ENCODE peak calls at places on chromosomes 3 and 15, in ten cellular contexts. E is lung, K is transverse colon, S is fibroblast of lung, F is body of pancreas, D is cardiac muscle cell, V is colonic mucosa, I is HCT116, O is GM12878, B is spleen. P is an unnamed sample. For H3K4me1, the result is how much of the 10 kb centered on the place peaks cover.

GRCh38 chr3:12541625-12542024 is 3.7 kb downstream of the MKRN2OS start:
- DNase-seq in D (peak), S (no peak), B (no peak), K (no peak), E (no peak), O (no peak), I (no peak), V (no peak), F (peak), P (no peak)

GRCh38 chr3:124780767-124781485 is 50.7 kb downstream of the UMPS start:
- DNase-seq in S (peak), O (no peak), D (peak), B (peak), K (peak), F (peak), I (no peak), V (peak), E (no peak), P (peak)

GRCh38 chr3:114319453-114319852 is 25.6 kb downstream of the TIGIT start:
- DNase-seq in E (no peak), K (no peak), I (no peak), B (no peak), S (peak), D (peak), V (no peak), O (no peak), F (no peak), P (no peak)

GRCh38 chr15:47466357-47466756 is 250.9 kb upstream of the SEMA6D start:
- DNase-seq in O (no peak), K (no peak), I (no peak), S (peak), B (no peak), F (no peak), D (no peak), E (no peak), V (no peak), P (no peak)

GRCh38 chr3:161014997-161015749 is 90.0 kb downstream of the B3GALNT1 start:
- DNase-seq in V (no peak), E (no peak), I (no peak), S (no peak), K (no peak), F (no peak), D (no peak), B (no peak), O (peak), P (no peak)

GRCh38 chr3:36649078-36649477 is 115.3 kb downstream of the DCLK3 start:
- DNase-seq in F (no peak), S (peak), B (no peak), D (no peak), O (no peak), E (no peak), K (no peak), V (no peak), I (no peak), P (no peak)

GRCh38 chr3:95508124-95508523 is 1306.3 kb upstream of the EPHA6 start:
- DNase-seq in S (no peak), V (no peak), B (no peak), O (no peak), I (no peak), E (no peak), K (no peak), D (no peak), F (no peak), P (no peak)

GRCh38 chr3:9276761-9277370 is 27.4 kb upstream of the SRGAP3 start:
- DNase-seq in E (no peak), O (no peak), F (no peak), V (no peak), D (no peak), S (peak), K (no peak), B (no peak), I (no peak), P (no peak)

GRCh38 chr15:34161329-34161953 is 48.5 kb downstream of the KATNBL1 start:
- DNase-seq in K (no peak), B (no peak), V (no peak), F (no peak), S (peak), O (no peak), D (no peak), I (peak), E (no peak), P (no peak)

GRCh38 chr15:90603893-90604292 is 74.2 kb downstream of the CRTC3 start:
- DNase-seq in S (no peak), B (peak), I (no peak), F (peak), E (peak), V (peak), K (peak), D (no peak), O (no peak), P (no peak)

GRCh38 chr3:33790091-33790490 is 8.3 kb upstream of the PDCD6IP start:
- DNase-seq in K (no peak), I (no peak), F (no peak), B (no peak), D (no peak), V (no peak), O (no peak), E (no peak), S (no peak), P (no peak)

GRCh38 chr3:45868213-45868612 is 18.1 kb upstream of the CCR9 start:
- DNase-seq in O (no peak), I (no peak), D (no peak), S (no peak), K (no peak), F (no peak), B (no peak), V (no peak), E (no peak), P (no peak)

GRCh38 chr15:82768414-82769081 is 37.3 kb downstream of the FSD2 start:
- DNase-seq in I (no peak), S (peak), E (no peak), D (no peak), K (no peak), V (no peak), O (no peak), F (no peak), B (no peak), P (no peak)

GRCh38 chr3:139758654-139759291 is 81.0 kb upstream of the NMNAT3 start:
- DNase-seq in S (peak), F (no peak), K (no peak), D (peak), B (no peak), V (no peak), O (no peak), I (no peak), E (no peak), P (no peak)

GRCh38 chr3:141680620-141681389 is 57.3 kb upstream of the RNF7 start:
- DNase-seq in E (peak), B (no peak), V (no peak), F (peak), O (no peak), S (peak), K (no peak), D (peak), I (no peak), P (peak)

GRCh38 chr3:136604961-136605360 is 147.2 kb downstream of the STAG1 start:
- DNase-seq in D (no peak), I (no peak), B (no peak), O (no peak), V (no peak), F (no peak), K (no peak), E (no peak), S (peak), P (no peak)

GRCh38 chr3:141426404-141427034 is 58.2 kb downstream of the ZBTB38 start:
- DNase-seq in S (peak), B (no peak), V (peak), K (peak), E (peak), F (peak), O (no peak), I (no peak), D (peak), P (peak)

GRCh38 chr3:76673171-76673570 is 366.7 kb upstream of the ROBO2 start:
- DNase-seq in O (no peak), B (no peak), I (no peak), K (no peak), S (peak), E (no peak), F (no peak), V (no peak), D (no peak), P (no peak)

GRCh38 chr3:149199474-149199873 is 22.2 kb downstream of the CP start:
- DNase-seq in F (no peak), B (no peak), E (no peak), D (no peak), S (peak), V (no peak), O (no peak), K (no peak), I (no peak), P (no peak)

GRCh38 chr15:42154576-42155355 is 1.7 kb downstream of the PLA2G4F start:
- DNase-seq in S (no peak), D (no peak), O (no peak), I (no peak), B (peak), V (no peak), E (no peak), F (no peak), K (no peak), P (no peak)

GRCh38 chr15:53586815-53587214 is 172.6 kb downstream of the WDR72 start:
- DNase-seq in F (peak), O (no peak), V (peak), K (peak), E (peak), I (peak), S (no peak), D (peak), B (no peak), P (peak)

GRCh38 chr15:90001062-90001682 is at the start of gene ZNF710:
- DNase-seq in O (no peak), V (no peak), E (no peak), F (peak), D (peak), S (peak), B (peak), I (no peak), K (peak), P (peak)

GRCh38 chr3:78894787-78895186 is 873.0 kb downstream of the ROBO1 start:
- DNase-seq in I (no peak), O (no peak), S (no peak), F (no peak), E (no peak), D (no peak), B (no peak), V (no peak), K (no peak), P (no peak)

GRCh38 chr3:169769287-169770181 is at the start of gene ACTRT3:
- DNase-seq in D (peak), K (peak), O (no peak), F (peak), V (peak), E (peak), S (peak), B (peak), I (peak), P (peak)

GRCh38 chr3:161508852-161509477 is 12.4 kb downstream of the OTOL1 start:
- DNase-seq in I (no peak), B (no peak), E (no peak), S (no peak), O (no peak), K (no peak), F (no peak), V (no peak), D (peak), P (no peak)

GRCh38 chr3:190539526-190539925 is 25.6 kb downstream of the IL1RAP start:
- DNase-seq in S (no peak), B (no peak), F (no peak), E (no peak), V (no peak), O (no peak), D (no peak), K (no peak), I (no peak), P (no peak)

GRCh38 chr15:95018888-95019545 is 787.7 kb downstream of the MCTP2 start:
- DNase-seq in D (no peak), S (peak), K (no peak), F (no peak), V (no peak), B (no peak), E (no peak), O (no peak), I (no peak), P (no peak)

GRCh38 chr15:85022860-85023403 is 41.3 kb downstream of the PDE8A start:
- DNase-seq in K (no peak), V (no peak), D (no peak), B (no peak), F (no peak), I (no peak), E (no peak), S (no peak), O (no peak), P (no peak)

DNA sequence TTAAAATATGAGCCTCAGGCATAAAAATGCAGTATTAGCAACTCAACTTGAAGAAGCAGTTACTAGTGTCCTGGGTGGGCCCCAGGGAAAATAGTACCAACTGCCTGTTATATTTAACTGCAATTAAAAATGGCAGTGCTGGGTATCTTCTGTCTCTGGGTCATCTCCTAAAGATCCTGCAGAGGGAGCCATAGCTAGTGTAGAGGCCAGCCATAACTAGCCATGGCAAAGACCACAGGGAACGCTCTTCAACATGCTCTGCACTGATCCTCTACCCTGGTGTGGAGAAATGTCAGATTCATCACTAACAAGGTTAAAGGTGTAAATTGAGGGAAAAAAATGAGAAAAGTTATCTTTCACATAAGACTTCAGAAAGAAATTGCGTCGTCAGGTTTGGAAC is 181.3 kb downstream of the SNRPN start:
- DNase-seq in I (no peak), O (no peak), B (no peak), F (peak), S (no peak), D (peak), V (no peak), K (no peak), E (no peak), P (no peak)
- TF ChIP-seq CTCF in I (no peak), O (peak), B (no peak), F (no peak), S (peak), D (peak), V (no peak), K (no peak), E (no peak), P (no peak)

DNA sequence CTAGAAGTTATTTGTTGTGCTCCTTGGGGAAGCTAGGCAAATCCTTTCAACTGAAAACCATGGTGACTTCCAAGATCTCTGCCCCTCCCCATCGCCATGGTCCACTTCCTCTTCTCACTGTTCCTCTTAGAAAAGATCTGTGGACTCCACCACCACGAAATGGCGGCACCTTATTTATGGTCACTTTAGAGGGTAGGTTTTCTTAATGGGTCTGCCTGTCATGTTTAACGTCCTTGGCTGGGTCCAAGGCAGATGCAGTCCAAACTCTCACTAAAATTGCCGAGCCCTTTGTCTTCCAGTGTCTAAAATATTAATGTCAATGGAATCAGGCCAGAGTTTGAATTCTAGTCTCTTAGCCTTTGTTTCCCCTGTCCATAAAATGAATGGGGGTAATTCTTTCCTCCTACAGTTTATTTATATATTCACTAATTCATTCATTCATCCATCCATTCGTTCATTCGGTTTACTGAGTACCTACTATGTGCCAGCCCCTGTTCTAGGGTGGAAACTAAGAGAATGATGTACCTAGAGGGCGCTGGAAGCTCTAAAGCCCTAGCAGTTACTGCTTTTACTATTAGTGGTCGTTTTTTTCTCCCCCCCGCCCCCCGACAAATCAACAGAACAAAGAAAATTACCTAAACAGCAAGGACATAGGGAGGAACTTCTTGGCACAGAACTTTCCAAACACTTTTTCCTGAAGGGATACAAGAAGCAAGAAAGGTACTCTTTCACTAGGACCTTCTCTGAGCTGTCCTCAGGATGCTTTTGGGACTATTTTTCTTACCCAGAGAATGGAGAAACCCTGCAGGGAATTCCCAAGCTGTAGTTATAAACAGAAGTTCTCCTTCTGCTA is 661 bp downstream of the PATL2 start:
- DNase-seq in I (no peak), F (peak), D (no peak), V (peak), O (peak), B (peak), K (peak), E (no peak), S (peak), P (no peak)
- H3K4me1 ChIP-seq in I (under half), F (under half), D (under half), V (under half), O (under half), B (under half), K (under half), E (under half), S (under half), P (under half)

GRCh38 chr15:77721963-77722362 is 89.3 kb upstream of the LINGO1 start:
- DNase-seq in F (no peak), B (no peak), I (no peak), S (no peak), K (no peak), V (no peak), E (no peak), D (no peak), O (no peak), P (no peak)

GRCh38 chr15:77723756-77724155 is 91.0 kb upstream of the LINGO1 start:
- DNase-seq in V (no peak), S (no peak), K (no peak), E (no peak), D (peak), I (no peak), B (no peak), O (no peak), F (no peak), P (no peak)

GRCh38 chr15:77724649-77725048 is 91.9 kb upstream of the LINGO1 start:
- DNase-seq in S (no peak), E (no peak), O (no peak), K (no peak), B (no peak), V (no peak), I (no peak), D (no peak), F (no peak), P (no peak)

GRCh38 chr15:77720617-77721016 is 87.9 kb upstream of the LINGO1 start:
- DNase-seq in B (no peak), S (no peak), V (no peak), F (no peak), I (no peak), O (no peak), E (no peak), D (no peak), K (no peak), P (no peak)

DNA sequence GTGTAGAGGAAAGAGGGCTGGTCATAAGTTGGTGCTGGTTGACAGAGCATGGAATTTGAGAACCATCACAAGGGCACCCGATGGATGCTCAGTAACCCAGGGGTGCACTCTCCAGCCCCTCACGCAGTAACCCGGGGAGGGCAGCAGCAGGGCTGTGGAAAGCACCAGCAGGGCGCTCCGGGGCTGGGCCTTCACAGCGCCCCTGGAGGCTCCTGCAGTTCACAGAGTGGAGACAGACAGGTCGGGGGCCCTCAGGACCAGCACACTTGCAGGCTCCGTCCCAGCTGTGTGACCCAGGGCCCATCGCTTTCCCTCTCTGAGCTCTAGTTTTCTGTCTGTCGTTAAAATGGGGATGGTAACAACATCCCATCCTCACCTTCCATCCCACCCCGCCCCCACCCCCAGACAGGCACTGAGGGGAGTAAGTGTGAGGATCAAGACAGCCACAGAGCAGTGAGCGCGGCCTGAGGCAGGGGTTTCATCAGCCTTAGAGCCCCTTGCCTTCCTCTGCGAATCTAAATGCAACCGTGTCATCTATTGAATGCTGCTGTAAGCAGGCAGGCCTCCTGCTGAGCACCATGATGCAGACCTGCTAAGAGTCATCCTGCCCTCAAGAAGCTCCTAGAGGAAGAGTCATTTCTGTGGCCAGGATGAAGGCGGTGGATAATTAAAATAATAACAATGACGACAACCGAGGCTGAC is 90.2 kb upstream of the LINGO1 start:
- DNase-seq in K (no peak), E (no peak), F (no peak), I (no peak), V (no peak), S (no peak), B (no peak), O (no peak), D (peak), P (no peak)
- TF ChIP-seq CTCF in K (no peak), E (no peak), F (no peak), I (no peak), V (no peak), S (no peak), B (no peak), O (no peak), D (no peak), P (no peak)

GRCh38 chr3:71581981-71582611 is 1.4 kb downstream of the FOXP1 start:
- DNase-seq in S (peak), I (no peak), E (peak), B (peak), O (no peak), K (peak), D (peak), F (peak), V (peak), P (peak)
- H3K4me1 ChIP-seq in S (under half), I (under half), E (under half), B (under half), O (under half), K (under half), D (under half), F (half or more), V (under half), P (under half)

DNA sequence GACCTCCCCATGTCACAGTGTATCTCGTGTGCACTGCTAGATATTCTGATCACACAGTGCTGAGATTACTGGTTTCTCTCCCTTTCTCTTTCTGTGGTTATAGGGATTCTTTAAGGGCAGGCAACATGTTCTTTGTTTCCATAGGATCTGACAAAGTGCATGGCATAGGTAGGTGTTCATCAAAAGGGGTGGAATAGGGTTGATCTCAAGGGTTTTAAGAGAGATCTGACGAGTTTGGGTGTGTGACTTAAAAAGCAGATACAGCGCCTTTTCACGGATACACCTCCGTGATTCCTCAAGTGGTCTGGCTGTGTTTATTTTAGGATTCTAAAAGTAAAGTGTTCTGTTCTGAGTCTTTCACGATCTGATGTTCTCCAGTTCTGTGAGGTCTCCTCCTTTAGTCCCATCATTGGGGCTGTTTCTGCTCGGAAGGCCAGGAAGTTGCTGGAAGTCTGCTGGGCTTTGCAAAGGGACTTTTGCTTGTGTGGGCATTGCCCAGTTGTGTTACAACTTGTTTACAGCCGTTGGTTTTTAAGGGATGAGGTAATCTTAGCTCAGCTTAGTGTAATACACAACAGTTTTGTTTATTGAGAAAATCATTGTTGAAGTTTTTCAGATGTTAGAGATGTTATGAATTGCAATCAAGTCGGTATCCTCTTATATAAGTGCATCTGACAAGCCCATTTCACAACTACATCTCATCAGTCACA is 34.8 kb downstream of the IGF1R start:
- DNase-seq in V (no peak), S (no peak), K (no peak), B (no peak), E (no peak), O (no peak), I (no peak), F (no peak), D (no peak), P (no peak)
- TF ChIP-seq CTCF in V (no peak), S (no peak), K (no peak), B (no peak), E (no peak), O (no peak), I (no peak), F (no peak), D (no peak), P (no peak)